ENCODE peak calls at places on chromosomes 6 and 20, in eight cellular contexts. K is cardiac muscle cell; Z is CD8-positive, alpha-beta memory T cell; T is effector memory CD4-positive, alpha-beta T cell; P is fibroblast of pulmonary artery; N is esophagus squamous epithelium; O is right cardiac atrium; J is spleen. U is an unnamed sample.

GRCh38 chr6:16466778-16467177 is 228.4 kb downstream of the GMPR start:
- DNase-seq in N (no peak), T (no peak), P (no peak), O (no peak), J (no peak), K (no peak), Z (no peak), U (no peak)

GRCh38 chr6:165723326-165723725 is 60.3 kb upstream of the PDE10A start:
- DNase-seq in J (no peak), K (no peak), T (no peak), Z (no peak), N (no peak), P (no peak), O (no peak), U (no peak)

GRCh38 chr20:24863356-24863755 is 85.7 kb upstream of the CST7 start:
- DNase-seq in K (peak), T (no peak), P (peak), J (no peak), Z (no peak), O (no peak), N (no peak), U (no peak)

GRCh38 chr6:551405-551804 is 105.5 kb downstream of the HUS1B start:
- DNase-seq in Z (peak), T (no peak), N (no peak), O (peak), K (peak), J (no peak), P (peak), U (no peak)

GRCh38 chr20:58718121-58718563 is 25.5 kb downstream of the NPEPL1 start:
- DNase-seq in J (peak), Z (no peak), P (no peak), K (no peak), N (no peak), O (peak), T (no peak), U (peak)

GRCh38 chr20:23857954-23858565 is 21.5 kb downstream of the CST5 start:
- DNase-seq in K (no peak), O (no peak), T (no peak), N (no peak), Z (no peak), J (no peak), P (no peak), U (no peak)

GRCh38 chr6:3620389-3620788 is 131.1 kb downstream of the PXDC1 start:
- DNase-seq in K (no peak), T (no peak), J (peak), P (no peak), O (no peak), Z (no peak), N (no peak), U (no peak)

GRCh38 chr20:3804254-3804751 is 8.2 kb downstream of the CDC25B start:
- DNase-seq in P (no peak), Z (no peak), K (peak), J (peak), T (no peak), N (no peak), O (no peak), U (no peak)

GRCh38 chr6:147961473-147962141 is 381.0 kb upstream of the SASH1 start:
- DNase-seq in T (no peak), Z (no peak), K (no peak), J (no peak), O (no peak), P (no peak), N (no peak), U (no peak)

GRCh38 chr6:139888691-139889122 is 514.3 kb upstream of the CITED2 start:
- DNase-seq in P (peak), Z (no peak), O (no peak), T (no peak), J (no peak), N (no peak), K (peak), U (no peak)

GRCh38 chr20:32007787-32008616 is 2.2 kb upstream of the CCM2L start:
- DNase-seq in P (peak), Z (no peak), K (peak), O (peak), T (no peak), J (peak), N (no peak), U (no peak)

GRCh38 chr20:39874049-39874893 is 814.8 kb downstream of the MAFB start:
- DNase-seq in Z (no peak), N (no peak), O (peak), T (no peak), K (peak), J (peak), P (peak), U (peak)

GRCh38 chr20:32017711-32018251 is 7.5 kb downstream of the CCM2L start:
- DNase-seq in T (no peak), J (peak), Z (peak), P (no peak), O (no peak), K (no peak), N (no peak), U (no peak)

GRCh38 chr6:137892271-137892708 is 25.2 kb downstream of the TNFAIP3 start:
- DNase-seq in T (no peak), J (no peak), Z (no peak), O (no peak), P (no peak), N (no peak), K (peak), U (no peak)

GRCh38 chr6:106823058-106823457 is 151.5 kb downstream of the CD24 start:
- DNase-seq in Z (no peak), N (no peak), O (no peak), J (no peak), P (no peak), K (no peak), T (no peak), U (no peak)

GRCh38 chr20:63689046-63690000 is 7.1 kb upstream of the TNFRSF6B start:
- DNase-seq in K (no peak), N (no peak), P (no peak), J (no peak), O (peak), Z (no peak), T (no peak), U (peak)

GRCh38 chr6:156853733-156854132 is 76.6 kb downstream of the ARID1B start:
- DNase-seq in Z (no peak), J (no peak), T (no peak), O (no peak), N (no peak), P (no peak), K (no peak), U (no peak)

GRCh38 chr6:154513601-154514320 is 3.3 kb upstream of the CNKSR3 start:
- DNase-seq in N (no peak), J (no peak), Z (no peak), K (no peak), O (no peak), P (no peak), T (no peak), U (no peak)

GRCh38 chr20:5991623-5992441 is 41.4 kb downstream of the MCM8 start:
- DNase-seq in K (no peak), T (no peak), O (no peak), P (peak), N (no peak), J (no peak), Z (no peak), U (no peak)

GRCh38 chr6:116511424-116512131 is at the start of gene CALHM5:
- DNase-seq in Z (no peak), J (no peak), O (peak), K (peak), N (no peak), T (no peak), P (peak), U (no peak)

GRCh38 chr6:14348389-14348788 is 230.8 kb downstream of the CD83 start:
- DNase-seq in T (no peak), P (no peak), O (no peak), J (no peak), N (no peak), K (no peak), Z (no peak), U (no peak)

GRCh38 chr20:44138859-44139258 is 48.1 kb downstream of the JPH2 start:
- DNase-seq in Z (no peak), O (no peak), P (peak), K (no peak), N (no peak), T (no peak), J (no peak), U (no peak)

GRCh38 chr6:156934054-156934424 is 156.9 kb downstream of the ARID1B start:
- DNase-seq in N (no peak), Z (no peak), K (no peak), J (no peak), T (no peak), O (no peak), P (no peak), U (no peak)

GRCh38 chr6:23272536-23272935 is 703.2 kb downstream of the HDGFL1 start:
- DNase-seq in O (no peak), J (no peak), P (no peak), N (no peak), T (no peak), K (no peak), Z (no peak), U (no peak)

GRCh38 chr20:37334450-37334849 is 11.5 kb upstream of the SRC start:
- DNase-seq in Z (no peak), K (no peak), T (no peak), P (no peak), J (no peak), O (no peak), N (no peak), U (no peak)

DNA sequence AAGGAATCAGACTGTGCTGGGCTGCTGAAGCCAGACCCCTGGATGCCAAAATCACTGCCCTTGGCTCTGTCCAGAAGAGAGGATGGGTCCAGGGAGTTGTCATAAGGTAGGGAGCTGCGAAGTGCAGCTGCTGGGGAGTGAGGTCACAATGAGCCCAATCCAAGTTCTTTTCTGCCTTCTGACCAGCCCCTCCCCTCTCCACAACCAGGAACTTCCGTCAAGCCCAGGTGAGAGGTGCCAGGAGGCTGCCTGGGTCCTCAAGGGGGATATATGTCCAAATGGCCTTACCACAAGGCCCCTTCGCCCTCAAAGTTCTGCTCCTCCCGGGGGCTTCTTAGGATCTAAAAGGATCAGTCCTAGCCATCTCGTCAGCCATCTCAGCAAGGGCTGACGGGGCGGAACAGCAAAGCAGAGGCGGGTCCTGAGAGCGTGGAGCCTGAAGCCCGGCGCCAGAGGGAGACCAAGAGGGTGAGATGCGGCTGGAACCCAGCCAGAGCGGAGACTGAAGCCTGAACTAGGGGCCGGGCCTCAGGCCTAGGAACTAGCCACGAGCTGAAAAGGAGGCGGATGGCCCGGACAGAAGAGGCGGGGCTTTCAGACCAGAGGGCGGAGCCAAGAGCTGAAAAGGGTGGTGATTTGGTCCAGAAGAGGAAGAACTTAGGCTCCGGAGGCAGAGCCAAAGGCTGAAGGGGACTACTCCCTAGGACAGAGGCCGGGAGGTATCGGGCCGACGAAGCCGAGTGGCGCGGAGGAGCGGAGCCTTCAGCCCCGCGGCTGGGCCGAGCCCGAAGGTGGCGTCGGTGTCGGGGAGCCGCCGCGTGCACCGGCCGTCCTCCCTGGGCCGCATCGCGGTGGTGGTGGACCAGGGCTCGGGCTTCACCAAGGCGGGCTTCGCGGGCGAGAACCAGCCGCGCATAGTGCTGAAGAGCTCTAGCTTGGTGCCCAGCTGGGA is at the start of gene ACTL10:
- DNase-seq in T (peak), Z (peak), P (peak), O (peak), J (peak), K (peak), N (peak), U (peak)
- H3K4me3 ChIP-seq in T (peak), Z (peak), P (peak), O (peak), J (peak), K (peak), N (peak), U (peak)

GRCh38 chr6:158068156-158068892 is 86.7 kb downstream of the SYNJ2 start:
- DNase-seq in O (no peak), P (no peak), K (no peak), J (no peak), Z (no peak), T (no peak), N (no peak), U (no peak)
- H3K4me3 ChIP-seq in O (no peak), P (no peak), K (no peak), J (no peak), Z (no peak), T (no peak), N (no peak), U (no peak)

DNA sequence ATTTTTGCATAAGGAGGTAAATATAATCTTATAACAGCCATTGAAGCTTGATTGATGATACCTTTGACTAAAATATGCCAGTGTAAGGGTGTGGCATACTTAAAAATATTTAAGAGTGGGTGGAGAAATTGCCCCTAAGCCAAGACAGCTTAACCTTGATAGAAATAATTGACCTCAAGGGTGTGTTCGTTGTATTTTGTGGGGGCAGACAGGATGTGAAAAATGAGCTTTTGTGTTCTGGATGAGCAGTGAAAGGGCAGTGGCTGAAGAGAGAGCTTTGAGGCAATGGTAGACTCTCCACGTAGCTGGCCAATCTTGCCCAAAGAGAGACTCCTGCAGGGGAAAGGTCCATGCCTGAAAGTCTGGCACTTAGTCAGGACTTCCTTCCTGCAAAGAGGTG is 15.7 kb upstream of the CD109 start:
- DNase-seq in O (no peak), K (no peak), Z (no peak), J (no peak), P (no peak), N (no peak), T (no peak), U (no peak)
- H3K4me3 ChIP-seq in O (no peak), K (no peak), Z (no peak), J (no peak), P (no peak), N (no peak), T (no peak), U (no peak)

GRCh38 chr6:5199203-5200101 is 61.3 kb downstream of the LYRM4 start:
- DNase-seq in T (no peak), K (no peak), N (no peak), P (no peak), O (no peak), J (no peak), Z (no peak), U (no peak)

GRCh38 chr6:5203571-5203970 is 57.2 kb downstream of the LYRM4 start:
- DNase-seq in K (no peak), P (no peak), J (no peak), Z (no peak), T (no peak), O (no peak), N (no peak), U (no peak)

GRCh38 chr6:5202206-5202605 is 58.5 kb downstream of the LYRM4 start:
- DNase-seq in P (no peak), O (no peak), T (no peak), J (no peak), K (no peak), N (no peak), Z (no peak), U (no peak)

GRCh38 chr6:5202941-5203340 is 57.8 kb downstream of the LYRM4 start:
- DNase-seq in T (no peak), N (no peak), O (no peak), K (no peak), Z (no peak), J (no peak), P (no peak), U (no peak)

DNA sequence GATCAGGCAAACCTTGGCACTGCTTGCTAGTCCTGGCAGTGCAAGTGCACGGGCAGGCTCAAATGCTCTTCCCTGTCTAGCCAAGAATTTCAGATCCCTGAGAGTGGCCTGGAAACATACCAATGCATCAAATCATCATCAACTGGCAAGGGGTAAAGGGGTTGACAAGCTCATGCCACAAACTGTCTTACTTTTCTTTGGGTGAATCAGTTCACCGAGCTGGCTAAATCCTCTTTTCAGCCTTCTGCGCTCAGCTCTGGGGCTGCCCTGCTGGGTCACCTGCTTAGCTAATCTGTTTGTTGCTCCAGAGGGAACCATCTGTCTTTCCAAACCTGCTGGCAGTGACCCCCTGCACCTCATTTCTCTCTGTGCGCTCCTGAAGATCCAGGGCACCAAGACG is 59.5 kb downstream of the LYRM4 start:
- DNase-seq in Z (no peak), T (no peak), N (no peak), O (no peak), P (no peak), J (no peak), K (no peak), U (no peak)
- H3K4me3 ChIP-seq in Z (no peak), T (no peak), N (no peak), O (no peak), P (no peak), J (no peak), K (no peak), U (no peak)

GRCh38 chr6:159259726-159260125 is 90.5 kb downstream of the FNDC1 start:
- DNase-seq in P (no peak), Z (no peak), O (peak), T (no peak), K (no peak), N (no peak), J (no peak), U (no peak)

GRCh38 chr6:159255434-159255951 is 86.3 kb downstream of the FNDC1 start:
- DNase-seq in Z (no peak), O (no peak), T (no peak), N (no peak), P (no peak), K (no peak), J (no peak), U (no peak)

GRCh38 chr6:159256128-159256527 is 86.9 kb downstream of the FNDC1 start:
- DNase-seq in P (no peak), N (no peak), O (no peak), Z (no peak), T (no peak), K (no peak), J (no peak), U (no peak)

GRCh38 chr6:159254186-159254585 is 85.0 kb downstream of the FNDC1 start:
- DNase-seq in N (no peak), O (no peak), Z (no peak), P (no peak), T (no peak), J (no peak), K (no peak), U (no peak)

GRCh38 chr6:159257846-159258245 is 88.6 kb downstream of the FNDC1 start:
- DNase-seq in P (no peak), J (no peak), Z (no peak), N (no peak), T (no peak), O (peak), K (peak), U (no peak)
- H3K4me3 ChIP-seq in P (no peak), J (no peak), Z (no peak), N (no peak), T (no peak), O (no peak), K (no peak), U (no peak)

GRCh38 chr6:125750692-125751333 is 1.4 kb downstream of the HEY2 start:
- DNase-seq in T (no peak), O (no peak), N (no peak), Z (no peak), J (no peak), P (no peak), K (no peak), U (no peak)

GRCh38 chr6:125753937-125754259 is 4.5 kb downstream of the HEY2 start:
- DNase-seq in P (no peak), N (no peak), Z (no peak), T (no peak), O (no peak), J (no peak), K (no peak), U (no peak)

GRCh38 chr6:125751334-125751916 is 2.0 kb downstream of the HEY2 start:
- DNase-seq in T (no peak), Z (no peak), J (no peak), O (no peak), K (no peak), N (no peak), P (no peak), U (no peak)

GRCh38 chr6:125753218-125753936 is 3.9 kb downstream of the HEY2 start:
- DNase-seq in Z (peak), K (peak), J (no peak), T (no peak), O (no peak), P (peak), N (no peak), U (no peak)

GRCh38 chr6:125752773-125753172 is 3.3 kb downstream of the HEY2 start:
- DNase-seq in Z (no peak), T (no peak), P (no peak), O (no peak), K (no peak), N (no peak), J (no peak), U (no peak)
- H3K4me3 ChIP-seq in Z (no peak), T (no peak), P (no peak), O (peak), K (peak), N (no peak), J (no peak), U (no peak)

GRCh38 chr20:50306478-50307423 is 116.1 kb downstream of the CEBPB start:
- DNase-seq in Z (no peak), J (peak), N (no peak), K (no peak), T (no peak), O (no peak), P (no peak), U (peak)

GRCh38 chr20:50309764-50310672 is 119.4 kb downstream of the CEBPB start:
- DNase-seq in T (no peak), P (no peak), J (peak), Z (no peak), O (no peak), K (no peak), N (no peak), U (peak)

GRCh38 chr20:50309280-50309763 is 118.7 kb downstream of the CEBPB start:
- DNase-seq in J (peak), P (peak), Z (no peak), K (peak), O (no peak), T (no peak), N (no peak), U (no peak)

GRCh38 chr20:50308513-50309279 is 118.1 kb downstream of the CEBPB start:
- DNase-seq in O (peak), T (no peak), Z (no peak), K (peak), P (peak), J (peak), N (peak), U (peak)

DNA sequence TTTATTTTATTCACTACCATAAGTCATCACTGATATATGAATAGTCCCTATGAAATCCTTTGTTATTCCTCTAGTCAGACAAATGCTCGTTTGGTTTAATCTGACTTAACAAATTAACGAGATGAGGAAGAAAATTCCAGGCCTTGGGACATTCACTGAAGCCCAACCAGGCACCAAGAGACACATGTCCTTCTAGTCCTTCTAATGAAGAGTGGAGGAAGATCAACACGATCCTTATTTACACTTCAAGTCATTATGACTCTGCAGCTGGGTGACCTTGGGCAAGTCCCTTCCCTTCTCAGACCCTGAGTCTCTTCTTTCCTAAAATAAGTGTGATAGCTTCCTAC is 117.5 kb downstream of the CEBPB start:
- DNase-seq in K (no peak), Z (no peak), P (no peak), O (no peak), J (no peak), T (no peak), N (no peak), U (no peak)
- H3K4me3 ChIP-seq in K (no peak), Z (no peak), P (no peak), O (no peak), J (no peak), T (no peak), N (no peak), U (no peak)